ENCODE peak calls at places on chromosomes 7 and 10, in six cellular contexts. X is left cardiac atrium; L is stimulated activated CD4-positive, alpha-beta T cell treated with anti-CD3 and anti-CD28 coated beads, TNF-alpha, amount 100 ng/mL, for 1 hour; B is naive thymus-derived CD4-positive, alpha-beta T cell; J is GM23248; O is NCI-H446. E is an unnamed sample.

GRCh38 chr7:154832557-154833138 is 170.3 kb downstream of the PAXIP1 start:
- DNase-seq in X (no peak), L (no peak), B (no peak), J (no peak), O (no peak), E (no peak)

GRCh38 chr10:102537367-102537766 is 33.6 kb downstream of the SUFU start:
- DNase-seq in X (no peak), L (no peak), B (no peak), J (no peak), O (no peak), E (no peak)

GRCh38 chr7:64887756-64888508 is 15.1 kb upstream of the ZNF273 start:
- DNase-seq in X (peak), L (peak), B (peak), J (no peak), O (no peak), E (peak)

GRCh38 chr7:45574521-45575500 is 643 bp downstream of the ADCY1 start:
- DNase-seq in X (peak), L (no peak), B (no peak), J (peak), O (no peak), E (no peak)

GRCh38 chr10:42875792-42876191 is 93.2 kb downstream of the BMS1 start:
- DNase-seq in X (peak), L (no peak), B (no peak), J (peak), O (no peak), E (no peak)

GRCh38 chr10:62083868-62084267 is 182.4 kb downstream of the ARID5B start:
- DNase-seq in X (peak), L (no peak), B (no peak), J (peak), O (no peak), E (peak)

GRCh38 chr10:128779457-128779856 is 653.2 kb upstream of the MKI67 start:
- DNase-seq in X (no peak), L (no peak), B (no peak), J (no peak), O (no peak), E (no peak)

GRCh38 chr7:14639801-14640200 is 262.8 kb downstream of the DGKB start:
- DNase-seq in X (no peak), L (no peak), B (no peak), J (no peak), O (no peak), E (no peak)

GRCh38 chr7:78607099-78607498 is 808.5 kb downstream of the PHTF2 start:
- DNase-seq in X (no peak), L (no peak), B (no peak), J (peak), O (no peak), E (no peak)

GRCh38 chr10:114703377-114704125 is 45.5 kb upstream of the ABLIM1 start:
- DNase-seq in X (no peak), L (no peak), B (no peak), J (peak), O (no peak), E (peak)

GRCh38 chr10:108970016-108970415 is 953.3 kb downstream of the XPNPEP1 start:
- DNase-seq in X (no peak), L (no peak), B (no peak), J (peak), O (no peak), E (peak)

GRCh38 chr10:132515811-132516726 is 21.5 kb upstream of the INPP5A start:
- DNase-seq in X (no peak), L (no peak), B (no peak), J (no peak), O (no peak), E (no peak)

GRCh38 chr10:125249948-125250347 is 89.6 kb upstream of the CTBP2 start:
- DNase-seq in X (no peak), L (no peak), B (no peak), J (no peak), O (no peak), E (no peak)

GRCh38 chr7:102129636-102130370 is 156.9 kb upstream of the SH2B2 start:
- DNase-seq in X (no peak), L (no peak), B (no peak), J (no peak), O (no peak), E (no peak)

GRCh38 chr7:5424689-5425506 is 1.3 kb upstream of the TNRC18 start:
- DNase-seq in X (peak), L (no peak), B (peak), J (peak), O (peak), E (peak)

GRCh38 chr10:58781873-58782488 is 269.3 kb downstream of the BICC1 start:
- DNase-seq in X (no peak), L (no peak), B (no peak), J (peak), O (peak), E (no peak)

GRCh38 chr7:142560166-142560565 is 189.1 kb upstream of the PRSS1 start:
- DNase-seq in X (no peak), L (no peak), B (no peak), J (peak), O (no peak), E (no peak)

GRCh38 chr10:12819071-12819470 is 182.4 kb downstream of the CCDC3 start:
- DNase-seq in X (no peak), L (no peak), B (no peak), J (no peak), O (no peak), E (no peak)

GRCh38 chr7:22572292-22572691 is 72.3 kb upstream of the STEAP1B start:
- DNase-seq in X (no peak), L (no peak), B (no peak), J (peak), O (no peak), E (no peak)

GRCh38 chr7:6513541-6513940 is 37.7 kb downstream of the GRID2IP start:
- DNase-seq in X (no peak), L (no peak), B (no peak), J (no peak), O (no peak), E (no peak)

GRCh38 chr10:79250259-79250658 is 97.0 kb upstream of the PPIF start:
- DNase-seq in X (no peak), L (no peak), B (no peak), J (no peak), O (no peak), E (no peak)

GRCh38 chr7:125828153-125828690 is 898.6 kb upstream of the POT1 start:
- DNase-seq in X (no peak), L (no peak), B (no peak), J (no peak), O (no peak), E (no peak)

GRCh38 chr7:148050492-148051158 is 539.9 kb upstream of the C7orf33 start:
- DNase-seq in X (no peak), L (no peak), B (no peak), J (no peak), O (no peak), E (no peak)

GRCh38 chr7:12731214-12731656 is 43.8 kb downstream of the ARL4A start:
- DNase-seq in X (no peak), L (no peak), B (no peak), J (peak), O (no peak), E (no peak)

GRCh38 chr7:121116399-121116798 is 127.9 kb downstream of the CPED1 start:
- DNase-seq in X (no peak), L (no peak), B (no peak), J (peak), O (no peak), E (no peak)

GRCh38 chr10:119849031-119849789 is 23.4 kb downstream of the MCMBP start:
- DNase-seq in X (no peak), L (no peak), B (no peak), J (peak), O (no peak), E (no peak)

GRCh38 chr10:131056781-131057180 is 254.7 kb downstream of the TCERG1L start:
- DNase-seq in X (no peak), L (no peak), B (no peak), J (no peak), O (no peak), E (no peak)

GRCh38 chr7:36029846-36030510 is 123.1 kb upstream of the EEPD1 start:
- DNase-seq in X (no peak), L (no peak), B (no peak), J (no peak), O (no peak), E (no peak)

GRCh38 chr10:8055420-8056349 is 1.2 kb downstream of the GATA3 start:
- DNase-seq in X (no peak), L (no peak), B (peak), J (no peak), O (no peak), E (no peak)

GRCh38 chr7:105060923-105061322 is 46.9 kb downstream of the KMT2E start:
- DNase-seq in X (no peak), L (no peak), B (no peak), J (peak), O (no peak), E (no peak)

GRCh38 chr7:6015917-6016652 is 7.0 kb downstream of the AIMP2 start:
- DNase-seq in X (peak), L (no peak), B (no peak), J (peak), O (peak), E (peak)

GRCh38 chr7:101363734-101364374 is 1.2 kb downstream of the COL26A1 start:
- DNase-seq in X (peak), L (peak), B (peak), J (peak), O (no peak), E (peak)

GRCh38 chr7:133796778-133797177 is 330.4 kb upstream of the LRGUK start:
- DNase-seq in X (no peak), L (no peak), B (no peak), J (no peak), O (no peak), E (no peak)

GRCh38 chr7:50665403-50666123 is 100.4 kb upstream of the DDC start:
- DNase-seq in X (no peak), L (no peak), B (no peak), J (peak), O (no peak), E (no peak)

GRCh38 chr7:110623436-110623835 is 467.5 kb upstream of the LRRN3 start:
- DNase-seq in X (no peak), L (no peak), B (no peak), J (no peak), O (no peak), E (no peak)

GRCh38 chr10:86944471-86944870 is 12.9 kb downstream of the MMRN2 start:
- DNase-seq in X (no peak), L (no peak), B (no peak), J (peak), O (no peak), E (no peak)

E was measured in testis.